ENCODE peak calls at places on chromosome 10, in ten cellular contexts. One of them, this sample, is unnamed.

GRCh38 chr10:4804505-4804904 is 21.5 kb upstream of the AKR1E2 start:
- DNase-seq in hepatic stellate cell: peak
- DNase-seq in WTC11: no peak
- DNase-seq in Calu3: no peak
- DNase-seq in stimulated activated CD8-positive, alpha-beta memory T cell treated with anti-CD3 and anti-CD28 coated beads, Interleukin-2, amount 100 ng/mL, for 1 hour: no peak
- DNase-seq in foreskin fibroblast: peak
- DNase-seq in heart left ventricle: no peak
- DNase-seq in fibroblast of the aortic adventitia: peak
- DNase-seq in activated T-helper 1 cell treated with anti-CD3 and anti-CD28 coated beads, Interleukin-2, amount 50 U/mL, for 16 hours: no peak
- DNase-seq in COLO829: no peak
- DNase-seq in this sample: no peak

GRCh38 chr10:36450385-36450784 is 675.0 kb upstream of the ANKRD30A start:
- DNase-seq in fibroblast of the aortic adventitia: peak
- DNase-seq in WTC11: no peak
- DNase-seq in activated T-helper 1 cell treated with anti-CD3 and anti-CD28 coated beads, Interleukin-2, amount 50 U/mL, for 16 hours: no peak
- DNase-seq in Calu3: no peak
- DNase-seq in hepatic stellate cell: no peak
- DNase-seq in stimulated activated CD8-positive, alpha-beta memory T cell treated with anti-CD3 and anti-CD28 coated beads, Interleukin-2, amount 100 ng/mL, for 1 hour: no peak
- DNase-seq in heart left ventricle: peak
- DNase-seq in foreskin fibroblast: peak
- DNase-seq in COLO829: no peak
- DNase-seq in this sample: no peak

GRCh38 chr10:12484945-12485805 is 135.8 kb downstream of the CAMK1D start:
- DNase-seq in Calu3: peak
- DNase-seq in heart left ventricle: peak
- DNase-seq in stimulated activated CD8-positive, alpha-beta memory T cell treated with anti-CD3 and anti-CD28 coated beads, Interleukin-2, amount 100 ng/mL, for 1 hour: peak
- DNase-seq in fibroblast of the aortic adventitia: no peak
- DNase-seq in WTC11: peak
- DNase-seq in COLO829: no peak
- DNase-seq in hepatic stellate cell: peak
- DNase-seq in activated T-helper 1 cell treated with anti-CD3 and anti-CD28 coated beads, Interleukin-2, amount 50 U/mL, for 16 hours: peak
- DNase-seq in foreskin fibroblast: peak
- DNase-seq in this sample: peak

GRCh38 chr10:112792487-112793196 is 157.4 kb upstream of the TCF7L2 start:
- DNase-seq in WTC11: no peak
- DNase-seq in COLO829: no peak
- DNase-seq in activated T-helper 1 cell treated with anti-CD3 and anti-CD28 coated beads, Interleukin-2, amount 50 U/mL, for 16 hours: no peak
- DNase-seq in fibroblast of the aortic adventitia: peak
- DNase-seq in stimulated activated CD8-positive, alpha-beta memory T cell treated with anti-CD3 and anti-CD28 coated beads, Interleukin-2, amount 100 ng/mL, for 1 hour: no peak
- DNase-seq in foreskin fibroblast: peak
- DNase-seq in Calu3: no peak
- DNase-seq in hepatic stellate cell: no peak
- DNase-seq in heart left ventricle: no peak
- DNase-seq in this sample: peak

GRCh38 chr10:86340991-86341260 is 25.7 kb downstream of the GRID1 start:
- DNase-seq in activated T-helper 1 cell treated with anti-CD3 and anti-CD28 coated beads, Interleukin-2, amount 50 U/mL, for 16 hours: no peak
- DNase-seq in heart left ventricle: no peak
- DNase-seq in hepatic stellate cell: no peak
- DNase-seq in Calu3: no peak
- DNase-seq in foreskin fibroblast: no peak
- DNase-seq in stimulated activated CD8-positive, alpha-beta memory T cell treated with anti-CD3 and anti-CD28 coated beads, Interleukin-2, amount 100 ng/mL, for 1 hour: no peak
- DNase-seq in fibroblast of the aortic adventitia: no peak
- DNase-seq in WTC11: no peak
- DNase-seq in COLO829: no peak
- DNase-seq in this sample: no peak

GRCh38 chr10:92990615-92991014 is 70.0 kb upstream of the CYP26C1 start:
- DNase-seq in activated T-helper 1 cell treated with anti-CD3 and anti-CD28 coated beads, Interleukin-2, amount 50 U/mL, for 16 hours: no peak
- DNase-seq in fibroblast of the aortic adventitia: no peak
- DNase-seq in Calu3: no peak
- DNase-seq in WTC11: no peak
- DNase-seq in stimulated activated CD8-positive, alpha-beta memory T cell treated with anti-CD3 and anti-CD28 coated beads, Interleukin-2, amount 100 ng/mL, for 1 hour: no peak
- DNase-seq in foreskin fibroblast: peak
- DNase-seq in hepatic stellate cell: no peak
- DNase-seq in COLO829: no peak
- DNase-seq in heart left ventricle: no peak
- DNase-seq in this sample: no peak

GRCh38 chr10:3198900-3199299 is 26.3 kb upstream of the PITRM1 start:
- DNase-seq in COLO829: no peak
- DNase-seq in fibroblast of the aortic adventitia: no peak
- DNase-seq in WTC11: no peak
- DNase-seq in foreskin fibroblast: no peak
- DNase-seq in activated T-helper 1 cell treated with anti-CD3 and anti-CD28 coated beads, Interleukin-2, amount 50 U/mL, for 16 hours: no peak
- DNase-seq in Calu3: no peak
- DNase-seq in stimulated activated CD8-positive, alpha-beta memory T cell treated with anti-CD3 and anti-CD28 coated beads, Interleukin-2, amount 100 ng/mL, for 1 hour: no peak
- DNase-seq in hepatic stellate cell: no peak
- DNase-seq in heart left ventricle: no peak
- DNase-seq in this sample: no peak

GRCh38 chr10:104089621-104090020 is 3.9 kb upstream of the COL17A1 start:
- DNase-seq in WTC11: no peak
- DNase-seq in Calu3: no peak
- DNase-seq in COLO829: no peak
- DNase-seq in activated T-helper 1 cell treated with anti-CD3 and anti-CD28 coated beads, Interleukin-2, amount 50 U/mL, for 16 hours: no peak
- DNase-seq in hepatic stellate cell: no peak
- DNase-seq in fibroblast of the aortic adventitia: no peak
- DNase-seq in stimulated activated CD8-positive, alpha-beta memory T cell treated with anti-CD3 and anti-CD28 coated beads, Interleukin-2, amount 100 ng/mL, for 1 hour: no peak
- DNase-seq in foreskin fibroblast: no peak
- DNase-seq in heart left ventricle: no peak
- DNase-seq in this sample: no peak

GRCh38 chr10:122019414-122019975 is 30.5 kb downstream of the TACC2 start:
- DNase-seq in activated T-helper 1 cell treated with anti-CD3 and anti-CD28 coated beads, Interleukin-2, amount 50 U/mL, for 16 hours: no peak
- DNase-seq in heart left ventricle: no peak
- DNase-seq in stimulated activated CD8-positive, alpha-beta memory T cell treated with anti-CD3 and anti-CD28 coated beads, Interleukin-2, amount 100 ng/mL, for 1 hour: no peak
- DNase-seq in WTC11: peak
- DNase-seq in COLO829: no peak
- DNase-seq in fibroblast of the aortic adventitia: no peak
- DNase-seq in foreskin fibroblast: no peak
- DNase-seq in Calu3: peak
- DNase-seq in hepatic stellate cell: no peak
- DNase-seq in this sample: no peak

GRCh38 chr10:97361050-97361901 is 26.7 kb upstream of the FRAT2 start:
- DNase-seq in hepatic stellate cell: no peak
- DNase-seq in stimulated activated CD8-positive, alpha-beta memory T cell treated with anti-CD3 and anti-CD28 coated beads, Interleukin-2, amount 100 ng/mL, for 1 hour: no peak
- DNase-seq in WTC11: no peak
- DNase-seq in activated T-helper 1 cell treated with anti-CD3 and anti-CD28 coated beads, Interleukin-2, amount 50 U/mL, for 16 hours: no peak
- DNase-seq in heart left ventricle: no peak
- DNase-seq in Calu3: no peak
- DNase-seq in fibroblast of the aortic adventitia: peak
- DNase-seq in foreskin fibroblast: no peak
- DNase-seq in COLO829: no peak
- DNase-seq in this sample: no peak

GRCh38 chr10:6408799-6409198 is 171.3 kb downstream of the PRKCQ start:
- DNase-seq in activated T-helper 1 cell treated with anti-CD3 and anti-CD28 coated beads, Interleukin-2, amount 50 U/mL, for 16 hours: no peak
- DNase-seq in COLO829: no peak
- DNase-seq in stimulated activated CD8-positive, alpha-beta memory T cell treated with anti-CD3 and anti-CD28 coated beads, Interleukin-2, amount 100 ng/mL, for 1 hour: no peak
- DNase-seq in foreskin fibroblast: no peak
- DNase-seq in fibroblast of the aortic adventitia: no peak
- DNase-seq in heart left ventricle: no peak
- DNase-seq in WTC11: no peak
- DNase-seq in hepatic stellate cell: no peak
- DNase-seq in Calu3: no peak
- DNase-seq in this sample: no peak

GRCh38 chr10:36172054-36172531 is 530.0 kb upstream of the FZD8 start:
- DNase-seq in foreskin fibroblast: peak
- DNase-seq in Calu3: no peak
- DNase-seq in activated T-helper 1 cell treated with anti-CD3 and anti-CD28 coated beads, Interleukin-2, amount 50 U/mL, for 16 hours: no peak
- DNase-seq in COLO829: no peak
- DNase-seq in fibroblast of the aortic adventitia: peak
- DNase-seq in stimulated activated CD8-positive, alpha-beta memory T cell treated with anti-CD3 and anti-CD28 coated beads, Interleukin-2, amount 100 ng/mL, for 1 hour: no peak
- DNase-seq in hepatic stellate cell: peak
- DNase-seq in WTC11: no peak
- DNase-seq in heart left ventricle: no peak
- DNase-seq in this sample: no peak

GRCh38 chr10:131453772-131454634 is 142.5 kb upstream of the TCERG1L start:
- DNase-seq in foreskin fibroblast: peak
- DNase-seq in COLO829: peak
- DNase-seq in WTC11: peak
- DNase-seq in activated T-helper 1 cell treated with anti-CD3 and anti-CD28 coated beads, Interleukin-2, amount 50 U/mL, for 16 hours: no peak
- DNase-seq in hepatic stellate cell: no peak
- DNase-seq in stimulated activated CD8-positive, alpha-beta memory T cell treated with anti-CD3 and anti-CD28 coated beads, Interleukin-2, amount 100 ng/mL, for 1 hour: peak
- DNase-seq in fibroblast of the aortic adventitia: no peak
- DNase-seq in Calu3: peak
- DNase-seq in heart left ventricle: peak
- DNase-seq in this sample: peak

This sample was measured in hippocampal formation.